ENCODE peak calls at places on chromosomes 4 and X, in nine cellular contexts. One of them, this sample, is unnamed.
A peak's percentile ranks its signal among the peaks of the same experiment; 100 is the strongest.

GRCh38 chr4:58807843-58808605 is 1697.8 kb upstream of the IGFBP7 start:
- DNase-seq in IMR-90: no peak
- DNase-seq in cardiac fibroblast: no peak
- DNase-seq in keratinocyte: no peak
- DNase-seq in neural progenitor cell: no peak
- DNase-seq in GM23338: no peak
- DNase-seq in neuronal stem cell: no peak
- DNase-seq in CD4-positive, alpha-beta memory T cell: no peak
- DNase-seq in uterus: no peak
- DNase-seq in this sample: peak; percentile 37

GRCh38 chr4:103207673-103208072 is 9.5 kb upstream of the CENPE start:
- DNase-seq in IMR-90: no peak
- DNase-seq in cardiac fibroblast: no peak
- DNase-seq in keratinocyte: no peak
- DNase-seq in neural progenitor cell: peak; percentile 59
- DNase-seq in GM23338: peak; percentile 74
- DNase-seq in neuronal stem cell: no peak
- DNase-seq in CD4-positive, alpha-beta memory T cell: no peak
- DNase-seq in uterus: no peak
- DNase-seq in this sample: no peak

GRCh38 chrX:132622130-132622529 is 133.3 kb upstream of the MBNL3 start:
- DNase-seq in IMR-90: peak; percentile 35
- DNase-seq in cardiac fibroblast: peak; percentile 18
- DNase-seq in keratinocyte: no peak
- DNase-seq in neural progenitor cell: no peak
- DNase-seq in GM23338: no peak
- DNase-seq in neuronal stem cell: no peak
- DNase-seq in CD4-positive, alpha-beta memory T cell: no peak
- DNase-seq in uterus: no peak
- DNase-seq in this sample: peak; percentile 22

GRCh38 chrX:80216086-80216485 is 201.5 kb downstream of the TBX22 start:
- DNase-seq in IMR-90: no peak
- DNase-seq in cardiac fibroblast: peak; percentile 41
- DNase-seq in keratinocyte: peak; percentile 32
- DNase-seq in neural progenitor cell: no peak
- DNase-seq in GM23338: no peak
- DNase-seq in neuronal stem cell: no peak
- DNase-seq in CD4-positive, alpha-beta memory T cell: no peak
- DNase-seq in uterus: no peak
- DNase-seq in this sample: no peak

GRCh38 chr4:112411781-112412281 is 104.1 kb downstream of the NEUROG2 start:
- DNase-seq in IMR-90: no peak
- DNase-seq in cardiac fibroblast: no peak
- DNase-seq in keratinocyte: no peak
- DNase-seq in neural progenitor cell: peak; percentile 65
- DNase-seq in GM23338: peak; percentile 51
- DNase-seq in neuronal stem cell: peak; percentile 54
- DNase-seq in CD4-positive, alpha-beta memory T cell: no peak
- DNase-seq in uterus: no peak
- DNase-seq in this sample: no peak

GRCh38 chr4:124997907-124998306 is 285.4 kb upstream of the ANKRD50 start:
- DNase-seq in IMR-90: no peak
- DNase-seq in cardiac fibroblast: no peak
- DNase-seq in keratinocyte: no peak
- DNase-seq in neural progenitor cell: no peak
- DNase-seq in GM23338: no peak
- DNase-seq in neuronal stem cell: no peak
- DNase-seq in CD4-positive, alpha-beta memory T cell: no peak
- DNase-seq in uterus: no peak
- DNase-seq in this sample: no peak

GRCh38 chrX:124347242-124347641 is 879 bp downstream of the SH2D1A start:
- DNase-seq in IMR-90: no peak
- DNase-seq in cardiac fibroblast: no peak
- DNase-seq in keratinocyte: no peak
- DNase-seq in neural progenitor cell: no peak
- DNase-seq in GM23338: no peak
- DNase-seq in neuronal stem cell: no peak
- DNase-seq in CD4-positive, alpha-beta memory T cell: no peak
- DNase-seq in uterus: no peak
- DNase-seq in this sample: no peak

GRCh38 chrX:57227691-57228090 is 58.8 kb upstream of the FAAH2 start:
- DNase-seq in IMR-90: no peak
- DNase-seq in cardiac fibroblast: no peak
- DNase-seq in keratinocyte: no peak
- DNase-seq in neural progenitor cell: no peak
- DNase-seq in GM23338: peak; percentile 50
- DNase-seq in neuronal stem cell: no peak
- DNase-seq in CD4-positive, alpha-beta memory T cell: no peak
- DNase-seq in uterus: no peak
- DNase-seq in this sample: no peak

GRCh38 chr4:120555058-120555457 is 367.5 kb downstream of the PRDM5 start:
- DNase-seq in IMR-90: no peak
- DNase-seq in cardiac fibroblast: no peak
- DNase-seq in keratinocyte: no peak
- DNase-seq in neural progenitor cell: no peak
- DNase-seq in GM23338: no peak
- DNase-seq in neuronal stem cell: no peak
- DNase-seq in CD4-positive, alpha-beta memory T cell: no peak
- DNase-seq in uterus: no peak
- DNase-seq in this sample: no peak

GRCh38 chr4:24752140-24752539 is 43.2 kb upstream of the SOD3 start:
- DNase-seq in IMR-90: no peak
- DNase-seq in cardiac fibroblast: no peak
- DNase-seq in keratinocyte: no peak
- DNase-seq in neural progenitor cell: no peak
- DNase-seq in GM23338: no peak
- DNase-seq in neuronal stem cell: no peak
- DNase-seq in CD4-positive, alpha-beta memory T cell: no peak
- DNase-seq in uterus: no peak
- DNase-seq in this sample: no peak

GRCh38 chrX:1463581-1464281 is 11.0 kb upstream of the ASMTL start:
- DNase-seq in IMR-90: no peak
- DNase-seq in cardiac fibroblast: no peak
- DNase-seq in keratinocyte: no peak
- DNase-seq in neural progenitor cell: no peak
- DNase-seq in GM23338: no peak
- DNase-seq in neuronal stem cell: no peak
- DNase-seq in CD4-positive, alpha-beta memory T cell: no peak
- DNase-seq in uterus: no peak
- DNase-seq in this sample: no peak

GRCh38 chr4:107721436-107722090 is 1.5 kb upstream of the PAPSS1 start:
- DNase-seq in IMR-90: no peak
- DNase-seq in cardiac fibroblast: no peak
- DNase-seq in keratinocyte: no peak
- DNase-seq in neural progenitor cell: peak; percentile 56
- DNase-seq in GM23338: peak; percentile 57
- DNase-seq in neuronal stem cell: no peak
- DNase-seq in CD4-positive, alpha-beta memory T cell: peak; percentile 25
- DNase-seq in uterus: peak; percentile 24
- DNase-seq in this sample: no peak

GRCh38 chrX:884091-884490 is 253.5 kb downstream of the SHOX start:
- DNase-seq in IMR-90: no peak
- DNase-seq in cardiac fibroblast: no peak
- DNase-seq in keratinocyte: no peak
- DNase-seq in neural progenitor cell: no peak
- DNase-seq in GM23338: no peak
- DNase-seq in neuronal stem cell: no peak
- DNase-seq in CD4-positive, alpha-beta memory T cell: no peak
- DNase-seq in uterus: no peak
- DNase-seq in this sample: no peak

GRCh38 chr4:91116861-91117260 is 989.7 kb downstream of the CCSER1 start:
- DNase-seq in IMR-90: no peak
- DNase-seq in cardiac fibroblast: peak; percentile 31
- DNase-seq in keratinocyte: no peak
- DNase-seq in neural progenitor cell: no peak
- DNase-seq in GM23338: peak; percentile 51
- DNase-seq in neuronal stem cell: no peak
- DNase-seq in CD4-positive, alpha-beta memory T cell: no peak
- DNase-seq in uterus: no peak
- DNase-seq in this sample: peak; percentile 48

GRCh38 chrX:154378059-154378798 is 866 bp upstream of the EMD start:
- DNase-seq in IMR-90: peak; percentile 40
- DNase-seq in cardiac fibroblast: peak; percentile 76
- DNase-seq in keratinocyte: no peak
- DNase-seq in neural progenitor cell: no peak
- DNase-seq in GM23338: peak; percentile 47
- DNase-seq in neuronal stem cell: no peak
- DNase-seq in CD4-positive, alpha-beta memory T cell: peak; percentile 41
- DNase-seq in uterus: no peak
- DNase-seq in this sample: no peak

GRCh38 chr4:71163317-71163716 is 169.9 kb downstream of the DCK start:
- DNase-seq in IMR-90: peak; percentile 60
- DNase-seq in cardiac fibroblast: no peak
- DNase-seq in keratinocyte: no peak
- DNase-seq in neural progenitor cell: no peak
- DNase-seq in GM23338: no peak
- DNase-seq in neuronal stem cell: no peak
- DNase-seq in CD4-positive, alpha-beta memory T cell: no peak
- DNase-seq in uterus: no peak
- DNase-seq in this sample: no peak

GRCh38 chr4:85430697-85431096 is 44.3 kb upstream of the ARHGAP24 start:
- DNase-seq in IMR-90: no peak
- DNase-seq in cardiac fibroblast: no peak
- DNase-seq in keratinocyte: no peak
- DNase-seq in neural progenitor cell: no peak
- DNase-seq in GM23338: peak; percentile 2
- DNase-seq in neuronal stem cell: no peak
- DNase-seq in CD4-positive, alpha-beta memory T cell: no peak
- DNase-seq in uterus: no peak
- DNase-seq in this sample: no peak

GRCh38 chrX:118346258-118347094 is 570 bp downstream of the WDR44 start:
- DNase-seq in IMR-90: no peak
- DNase-seq in cardiac fibroblast: no peak
- DNase-seq in keratinocyte: no peak
- DNase-seq in neural progenitor cell: peak; percentile 58
- DNase-seq in GM23338: peak; percentile 36
- DNase-seq in neuronal stem cell: peak; percentile 24
- DNase-seq in CD4-positive, alpha-beta memory T cell: peak; percentile 39
- DNase-seq in uterus: peak; percentile 27
- DNase-seq in this sample: no peak

GRCh38 chr4:159105761-159106243 is 2.9 kb downstream of the RAPGEF2 start:
- DNase-seq in IMR-90: peak; percentile 85
- DNase-seq in cardiac fibroblast: peak; percentile 57
- DNase-seq in keratinocyte: no peak
- DNase-seq in neural progenitor cell: peak; percentile 6
- DNase-seq in GM23338: peak; percentile 21
- DNase-seq in neuronal stem cell: no peak
- DNase-seq in CD4-positive, alpha-beta memory T cell: no peak
- DNase-seq in uterus: no peak
- DNase-seq in this sample: peak; percentile 66

GRCh38 chr4:119138046-119138445 is 2.4 kb downstream of the MYOZ2 start:
- DNase-seq in IMR-90: peak; percentile 61
- DNase-seq in cardiac fibroblast: peak; percentile 76
- DNase-seq in keratinocyte: no peak
- DNase-seq in neural progenitor cell: peak; percentile 21
- DNase-seq in GM23338: peak; percentile 67
- DNase-seq in neuronal stem cell: no peak
- DNase-seq in CD4-positive, alpha-beta memory T cell: no peak
- DNase-seq in uterus: no peak
- DNase-seq in this sample: peak; percentile 72

GRCh38 chr4:80365928-80366327 is 30.4 kb downstream of the CFAP299 start:
- DNase-seq in IMR-90: peak; percentile 76
- DNase-seq in cardiac fibroblast: peak; percentile 67
- DNase-seq in keratinocyte: peak; percentile 15
- DNase-seq in neural progenitor cell: peak; percentile 50
- DNase-seq in GM23338: peak; percentile 64
- DNase-seq in neuronal stem cell: peak; percentile 21
- DNase-seq in CD4-positive, alpha-beta memory T cell: peak; percentile 63
- DNase-seq in uterus: no peak
- DNase-seq in this sample: peak; percentile 76

GRCh38 chrX:5236096-5236495 is 992.6 kb downstream of the NLGN4X start:
- DNase-seq in IMR-90: no peak
- DNase-seq in cardiac fibroblast: no peak
- DNase-seq in keratinocyte: no peak
- DNase-seq in neural progenitor cell: peak; percentile 44
- DNase-seq in GM23338: peak; percentile 39
- DNase-seq in neuronal stem cell: no peak
- DNase-seq in CD4-positive, alpha-beta memory T cell: no peak
- DNase-seq in uterus: no peak
- DNase-seq in this sample: no peak

GRCh38 chrX:119990409-119990994 is 47.0 kb upstream of the NKAP start:
- DNase-seq in IMR-90: no peak
- DNase-seq in cardiac fibroblast: no peak
- DNase-seq in keratinocyte: no peak
- DNase-seq in neural progenitor cell: peak; percentile 13
- DNase-seq in GM23338: no peak
- DNase-seq in neuronal stem cell: no peak
- DNase-seq in CD4-positive, alpha-beta memory T cell: no peak
- DNase-seq in uterus: no peak
- DNase-seq in this sample: no peak
- H3K4me3 ChIP-seq in IMR-90: no peak overlapping the region
- H3K4me3 ChIP-seq in cardiac fibroblast: no peak overlapping the region
- H3K4me3 ChIP-seq in keratinocyte: no peak overlapping the region
- H3K4me3 ChIP-seq in neural progenitor cell: peak overlapping the region; percentile 44
- H3K4me3 ChIP-seq in GM23338: peak overlapping the region; percentile 56
- H3K4me3 ChIP-seq in neuronal stem cell: peak overlapping the region; percentile 66
- H3K4me3 ChIP-seq in CD4-positive, alpha-beta memory T cell: no peak overlapping the region
- H3K4me3 ChIP-seq in uterus: no peak overlapping the region
- H3K4me3 ChIP-seq in this sample: no peak overlapping the region

GRCh38 chr4:15691346-15692140 is 9.9 kb downstream of the FAM200B start:
- DNase-seq in IMR-90: peak; percentile 87
- DNase-seq in cardiac fibroblast: peak; percentile 44
- DNase-seq in keratinocyte: no peak
- DNase-seq in neural progenitor cell: peak; percentile 23
- DNase-seq in GM23338: no peak
- DNase-seq in neuronal stem cell: no peak
- DNase-seq in CD4-positive, alpha-beta memory T cell: no peak
- DNase-seq in uterus: no peak
- DNase-seq in this sample: peak; percentile 64
- H3K4me3 ChIP-seq in IMR-90: no peak overlapping the region
- H3K4me3 ChIP-seq in cardiac fibroblast: no peak overlapping the region
- H3K4me3 ChIP-seq in keratinocyte: no peak overlapping the region
- H3K4me3 ChIP-seq in neural progenitor cell: no peak overlapping the region
- H3K4me3 ChIP-seq in GM23338: no peak overlapping the region
- H3K4me3 ChIP-seq in neuronal stem cell: no peak overlapping the region
- H3K4me3 ChIP-seq in CD4-positive, alpha-beta memory T cell: no peak overlapping the region
- H3K4me3 ChIP-seq in uterus: no peak overlapping the region
- H3K4me3 ChIP-seq in this sample: no peak overlapping the region

DNA sequence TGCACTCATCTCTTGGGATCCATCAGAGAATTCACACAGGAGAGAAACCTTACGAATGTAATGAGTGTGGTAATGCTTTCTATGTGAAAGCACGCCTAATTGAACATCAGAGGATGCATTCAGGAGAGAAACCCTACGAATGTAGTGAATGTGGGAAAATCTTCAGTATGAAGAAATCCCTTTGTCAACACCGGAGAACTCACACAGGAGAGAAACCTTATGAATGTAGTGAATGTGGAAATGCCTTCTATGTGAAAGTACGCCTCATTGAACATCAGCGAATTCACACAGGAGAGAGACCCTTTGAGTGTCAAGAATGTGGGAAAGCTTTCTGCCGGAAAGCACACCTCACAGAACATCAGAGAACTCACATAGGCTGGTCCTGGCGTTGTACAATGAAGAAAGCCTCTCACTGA is 42.8 kb downstream of the ZNF157 start:
- DNase-seq in IMR-90: no peak
- DNase-seq in cardiac fibroblast: no peak
- DNase-seq in keratinocyte: no peak
- DNase-seq in neural progenitor cell: no peak
- DNase-seq in GM23338: no peak
- DNase-seq in neuronal stem cell: no peak
- DNase-seq in CD4-positive, alpha-beta memory T cell: no peak
- DNase-seq in uterus: no peak
- DNase-seq in this sample: no peak
- H3K4me3 ChIP-seq in IMR-90: no peak overlapping the region
- H3K4me3 ChIP-seq in cardiac fibroblast: no peak overlapping the region
- H3K4me3 ChIP-seq in keratinocyte: no peak overlapping the region
- H3K4me3 ChIP-seq in neural progenitor cell: no peak overlapping the region
- H3K4me3 ChIP-seq in GM23338: no peak overlapping the region
- H3K4me3 ChIP-seq in neuronal stem cell: no peak overlapping the region
- H3K4me3 ChIP-seq in CD4-positive, alpha-beta memory T cell: no peak overlapping the region
- H3K4me3 ChIP-seq in uterus: no peak overlapping the region
- H3K4me3 ChIP-seq in this sample: no peak overlapping the region

GRCh38 chrX:151973851-151974335 is 583 bp downstream of the GABRE start:
- DNase-seq in IMR-90: no peak
- DNase-seq in cardiac fibroblast: peak; percentile 37
- DNase-seq in keratinocyte: no peak
- DNase-seq in neural progenitor cell: no peak
- DNase-seq in GM23338: peak; percentile 16
- DNase-seq in neuronal stem cell: no peak
- DNase-seq in CD4-positive, alpha-beta memory T cell: no peak
- DNase-seq in uterus: peak; percentile 34
- DNase-seq in this sample: peak; percentile 45
- H3K4me3 ChIP-seq in IMR-90: peak overlapping the region; percentile 36
- H3K4me3 ChIP-seq in cardiac fibroblast: peak overlapping the region; percentile 75
- H3K4me3 ChIP-seq in keratinocyte: peak overlapping the region; percentile 51
- H3K4me3 ChIP-seq in neural progenitor cell: peak overlapping the region; percentile 40
- H3K4me3 ChIP-seq in GM23338: peak overlapping the region; percentile 46
- H3K4me3 ChIP-seq in neuronal stem cell: peak overlapping the region; percentile 72
- H3K4me3 ChIP-seq in CD4-positive, alpha-beta memory T cell: no peak overlapping the region
- H3K4me3 ChIP-seq in uterus: peak overlapping the region; percentile 48
- H3K4me3 ChIP-seq in this sample: peak overlapping the region; percentile 63

This sample was measured in choroid plexus epithelial cell.